ENCODE peak calls at places on chromosomes 16 and 17, in six cellular contexts. T is effector memory CD4-positive, alpha-beta T cell; N is tibial nerve; R is body of pancreas; L is IMR-90; X is HCT116. K is an unnamed sample.

GRCh38 chr16:68206224-68206623 is 29.7 kb downstream of the ESRP2 start:
- DNase-seq in T (no peak), N (no peak), R (no peak), L (no peak), X (no peak), K (no peak)

GRCh38 chr16:424033-424622 is 1.3 kb upstream of the RAB11FIP3 start:
- DNase-seq in T (no peak), N (peak), R (peak), L (peak), X (no peak), K (peak)

GRCh38 chr17:70527364-70527888 is 358.1 kb downstream of the KCNJ2 start:
- DNase-seq in T (no peak), N (no peak), R (no peak), L (no peak), X (no peak), K (no peak)

GRCh38 chr17:74245145-74245817 is 28.8 kb upstream of the DNAI2 start:
- DNase-seq in T (no peak), N (no peak), R (no peak), L (no peak), X (no peak), K (no peak)

GRCh38 chr17:61966201-61966600 is 38.4 kb upstream of the INTS2 start:
- DNase-seq in T (no peak), N (no peak), R (no peak), L (no peak), X (no peak), K (no peak)

GRCh38 chr17:37494401-37494831 is 4.7 kb downstream of the DUSP14 start:
- DNase-seq in T (no peak), N (no peak), R (no peak), L (no peak), X (no peak), K (no peak)

GRCh38 chr17:82295472-82295814 is 21.9 kb upstream of the CSNK1D start:
- DNase-seq in T (no peak), N (no peak), R (no peak), L (no peak), X (no peak), K (no peak)

GRCh38 chr17:65519471-65519870 is 42.0 kb downstream of the AXIN2 start:
- DNase-seq in T (no peak), N (no peak), R (no peak), L (no peak), X (no peak), K (no peak)

GRCh38 chr16:52912565-52913173 is 140.0 kb downstream of the CHD9NB start:
- DNase-seq in T (peak), N (peak), R (peak), L (peak), X (peak), K (peak)

GRCh38 chr16:58086381-58087208 is 42.6 kb downstream of the CFAP20 start:
- DNase-seq in T (no peak), N (no peak), R (no peak), L (no peak), X (no peak), K (no peak)

GRCh38 chr17:76265624-76266243 is 586 bp downstream of the UBALD2 start:
- DNase-seq in T (peak), N (peak), R (peak), L (peak), X (no peak), K (peak)

GRCh38 chr16:74556375-74556922 is 50.5 kb downstream of the GLG1 start:
- DNase-seq in T (no peak), N (no peak), R (no peak), L (no peak), X (peak), K (peak)

GRCh38 chr17:37447641-37448040 is 41.0 kb downstream of the TADA2A start:
- DNase-seq in T (no peak), N (no peak), R (no peak), L (peak), X (peak), K (peak)

GRCh38 chr17:19646788-19647696 is 1.5 kb upstream of the ALDH3A2 start:
- DNase-seq in T (no peak), N (no peak), R (peak), L (no peak), X (peak), K (peak)

GRCh38 chr16:896261-897199 is 74.3 kb downstream of the LMF1 start:
- DNase-seq in T (no peak), N (no peak), R (no peak), L (no peak), X (no peak), K (no peak)

GRCh38 chr16:56234737-56235136 is 43.4 kb downstream of the GNAO1 start:
- DNase-seq in T (no peak), N (no peak), R (no peak), L (no peak), X (no peak), K (no peak)

GRCh38 chr16:27634781-27635180 is 84.8 kb downstream of the KATNIP start:
- DNase-seq in T (no peak), N (no peak), R (no peak), L (peak), X (no peak), K (no peak)

GRCh38 chr16:78444-79145 is 570 bp downstream of the MPG start:
- DNase-seq in T (no peak), N (no peak), R (peak), L (peak), X (no peak), K (peak)

GRCh38 chr17:57532556-57532955 is 212.5 kb downstream of the CCDC182 start:
- DNase-seq in T (no peak), N (no peak), R (no peak), L (no peak), X (no peak), K (no peak)

GRCh38 chr17:62704381-62704971 is 77.0 kb downstream of the MRC2 start:
- DNase-seq in T (no peak), N (no peak), R (peak), L (peak), X (no peak), K (peak)

GRCh38 chr17:30005709-30006320 is 64.4 kb downstream of the EFCAB5 start:
- DNase-seq in T (no peak), N (no peak), R (no peak), L (peak), X (no peak), K (peak)

GRCh38 chr16:10966129-10966528 is 21.8 kb downstream of the CLEC16A start:
- DNase-seq in T (no peak), N (no peak), R (no peak), L (no peak), X (no peak), K (no peak)

GRCh38 chr17:42118126-42118510 is 3.0 kb downstream of the KAT2A start:
- DNase-seq in T (no peak), N (no peak), R (no peak), L (no peak), X (no peak), K (no peak)
- H3K4me3 ChIP-seq in T (no peak), N (no peak), R (no peak), L (no peak), X (no peak), K (no peak)

DNA sequence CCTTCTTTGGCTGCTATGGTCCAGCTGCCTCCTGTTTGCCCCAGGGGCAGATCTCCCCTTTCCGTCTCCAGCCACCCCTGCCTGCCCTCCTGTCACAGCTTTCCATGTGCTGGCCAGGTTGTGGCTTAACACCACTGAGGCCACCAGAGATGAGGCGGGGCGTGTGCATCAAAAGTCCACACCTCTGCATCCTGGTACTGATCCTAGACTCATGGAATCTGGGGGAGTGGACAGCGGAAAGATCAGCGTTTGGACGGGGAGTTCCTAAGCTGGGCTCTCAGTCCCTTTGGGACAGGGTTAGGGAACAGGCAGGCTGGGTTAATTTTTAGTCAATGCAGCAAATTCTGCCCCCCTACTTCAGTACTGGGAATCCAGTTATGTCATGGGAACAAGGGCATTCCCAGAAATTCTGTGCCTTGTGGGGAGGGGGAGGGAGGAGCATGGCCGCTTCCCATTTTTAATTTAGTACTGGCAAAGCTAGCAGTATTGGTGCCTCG is 3.9 kb downstream of the IGFBP4 start:
- DNase-seq in T (no peak), N (no peak), R (no peak), L (no peak), X (no peak), K (peak)
- H3K4me3 ChIP-seq in T (no peak), N (peak), R (no peak), L (peak), X (no peak), K (peak)

DNA sequence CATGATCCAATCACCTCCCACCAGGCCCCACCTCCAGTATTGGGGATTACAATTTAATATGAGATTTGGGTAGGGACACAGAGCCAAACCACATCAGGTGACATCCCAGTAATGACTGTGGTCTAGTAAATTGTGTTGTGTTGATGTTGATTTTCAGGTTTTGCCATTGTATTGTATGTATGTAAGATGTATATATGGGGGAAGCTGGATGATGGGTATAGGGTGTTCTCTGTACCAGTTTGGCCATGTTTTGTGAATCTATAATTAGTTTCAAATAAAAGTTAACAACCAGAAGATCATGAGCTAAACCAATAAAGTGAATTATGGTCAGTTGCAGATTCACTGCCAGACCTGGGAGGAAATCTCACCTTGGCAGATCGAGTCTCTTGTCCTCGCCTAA is 283.7 kb downstream of the WWOX start:
- DNase-seq in T (no peak), N (no peak), R (no peak), L (no peak), X (no peak), K (no peak)
- H3K4me3 ChIP-seq in T (no peak), N (no peak), R (no peak), L (no peak), X (no peak), K (no peak)

GRCh38 chr17:49339359-49339758 is 22.7 kb downstream of the ZNF652 start:
- DNase-seq in T (no peak), N (no peak), R (no peak), L (no peak), X (no peak), K (no peak)

GRCh38 chr17:49342575-49342936 is 19.5 kb downstream of the ZNF652 start:
- DNase-seq in T (no peak), N (no peak), R (no peak), L (no peak), X (no peak), K (no peak)

GRCh38 chr17:49343273-49343672 is 18.8 kb downstream of the ZNF652 start:
- DNase-seq in T (no peak), N (no peak), R (no peak), L (peak), X (no peak), K (peak)

GRCh38 chr17:49338883-49339282 is 23.2 kb downstream of the ZNF652 start:
- DNase-seq in T (no peak), N (no peak), R (no peak), L (no peak), X (no peak), K (no peak)

GRCh38 chr17:49341356-49341755 is 20.7 kb downstream of the ZNF652 start:
- DNase-seq in T (no peak), N (no peak), R (no peak), L (no peak), X (no peak), K (no peak)
- H3K4me3 ChIP-seq in T (no peak), N (no peak), R (no peak), L (no peak), X (no peak), K (no peak)

DNA sequence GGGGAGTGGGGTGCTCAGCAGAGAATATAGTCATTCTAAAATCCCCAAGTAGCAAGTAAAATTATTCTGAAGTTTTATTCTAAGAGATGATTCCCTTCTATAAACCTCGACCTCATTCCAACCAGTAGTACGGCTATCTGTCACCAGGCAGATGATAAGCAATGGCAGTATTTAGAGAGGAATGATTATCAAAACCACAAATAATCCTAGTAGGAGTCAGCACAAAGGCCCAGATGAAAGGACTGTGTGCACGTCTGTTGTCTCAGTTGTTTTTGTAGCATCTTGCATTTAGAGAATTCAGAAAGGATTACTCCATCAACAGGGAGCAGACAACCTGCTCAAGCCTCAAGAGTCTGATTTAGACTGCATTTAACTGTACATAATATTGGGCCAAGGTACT is 21.2 kb downstream of the EZH1 start:
- DNase-seq in T (no peak), N (no peak), R (no peak), L (no peak), X (no peak), K (no peak)
- H3K4me3 ChIP-seq in T (no peak), N (no peak), R (no peak), L (no peak), X (no peak), K (no peak)

GRCh38 chr16:86565644-86566511 is 751 bp upstream of the FOXC2 start:
- DNase-seq in T (no peak), N (no peak), R (no peak), L (no peak), X (no peak), K (no peak)
- H3K4me3 ChIP-seq in T (no peak), N (peak), R (no peak), L (no peak), X (no peak), K (peak)

K was measured in fibroblast of pulmonary artery.